ENCODE peak calls at places on chromosomes 7 and 10, in four cellular contexts. E, R, P and U are unnamed samples.

GRCh38 chr7:31493714-31494181 is 20.1 kb upstream of the ITPRID1 start:
- DNase-seq in E (no peak), R (no peak), P (no peak), U (no peak)

GRCh38 chr7:106068538-106068961 is 43.6 kb downstream of the SYPL1 start:
- DNase-seq in P (no peak), E (no peak), R (no peak), U (no peak)

GRCh38 chr10:93221171-93221496 is 147.4 kb downstream of the CYP26A1 start:
- DNase-seq in R (no peak), E (no peak), P (no peak), U (no peak)

GRCh38 chr10:119448579-119449209 is 93.8 kb downstream of the RGS10 start:
- DNase-seq in P (no peak), E (no peak), R (no peak), U (no peak)

GRCh38 chr10:102435529-102436233 is 3.3 kb upstream of the CUEDC2 start:
- DNase-seq in R (no peak), E (no peak), P (no peak), U (no peak)

GRCh38 chr7:50988988-50989387 is 206.3 kb upstream of the GRB10 start:
- DNase-seq in P (no peak), R (no peak), E (no peak), U (no peak)

GRCh38 chr10:123974406-123974805 is 82.8 kb upstream of the CPXM2 start:
- DNase-seq in P (no peak), R (no peak), E (no peak), U (no peak)

GRCh38 chr7:110507832-110508231 is 583.1 kb upstream of the LRRN3 start:
- DNase-seq in E (no peak), P (no peak), R (no peak), U (no peak)

GRCh38 chr7:129657363-129657762 is 45.8 kb downstream of the NRF1 start:
- DNase-seq in P (no peak), R (no peak), E (peak; percentile 49), U (no peak)

GRCh38 chr10:5076615-5077014 is 17.6 kb upstream of the AKR1C3 start:
- DNase-seq in R (no peak), E (no peak), P (no peak), U (no peak)

GRCh38 chr7:42198296-42198695 is 38.7 kb downstream of the GLI3 start:
- DNase-seq in P (no peak), E (no peak), R (no peak), U (no peak)

GRCh38 chr10:116748471-116748870 is 6.1 kb upstream of the HSPA12A start:
- DNase-seq in P (no peak), E (no peak), R (no peak), U (no peak)

GRCh38 chr7:132526111-132526741 is 50.0 kb downstream of the PLXNA4 start:
- DNase-seq in E (no peak), R (no peak), P (no peak), U (no peak)

GRCh38 chr7:130008941-130009847 is 42.0 kb downstream of the ZC3HC1 start:
- DNase-seq in P (no peak), E (no peak), R (no peak), U (no peak)

GRCh38 chr10:22252286-22252800 is 34.5 kb upstream of the EBLN1 start:
- DNase-seq in P (peak; percentile 25), E (peak; percentile 63), R (peak; percentile 64), U (peak; percentile 72)

GRCh38 chr7:158541330-158542010 is 46.2 kb downstream of the PTPRN2 start:
- DNase-seq in P (no peak), E (peak; percentile 46), R (no peak), U (no peak)

GRCh38 chr10:103350522-103351260 is at the start of gene PCGF6:
- DNase-seq in P (peak; percentile 39), R (peak; percentile 52), E (peak; percentile 81), U (peak; percentile 63)

GRCh38 chr10:52092390-52092789 is 221.7 kb upstream of the DKK1 start:
- DNase-seq in E (no peak), R (no peak), P (no peak), U (no peak)

GRCh38 chr10:128040681-128041080 is 85.5 kb downstream of the MKI67 start:
- DNase-seq in P (no peak), R (no peak), E (no peak), U (no peak)

GRCh38 chr10:6995846-6996245 is 415.0 kb downstream of the SFMBT2 start:
- DNase-seq in P (no peak), R (no peak), E (no peak), U (no peak)

GRCh38 chr7:128883622-128884549 is 21.2 kb downstream of the ATP6V1F start:
- DNase-seq in P (peak; percentile 90), E (peak; percentile 79), R (peak; percentile 21), U (peak; percentile 85)

GRCh38 chr7:99141756-99142726 is 1.9 kb downstream of the SMURF1 start:
- DNase-seq in E (peak; percentile 52), P (peak; percentile 9), R (no peak), U (peak; percentile 68)

GRCh38 chr7:119802147-119802546 is 470.8 kb upstream of the KCND2 start:
- DNase-seq in P (no peak), E (no peak), R (no peak), U (no peak)

GRCh38 chr10:46541017-46541661 is 15.3 kb downstream of the GPRIN2 start:
- DNase-seq in P (no peak), E (no peak), R (no peak), U (no peak)

GRCh38 chr7:142459557-142459963 is 201.7 kb upstream of the PRSS58 start:
- DNase-seq in E (peak; percentile 7), R (no peak), P (no peak), U (no peak)

GRCh38 chr7:83096065-83096580 is 66.6 kb downstream of the PCLO start:
- DNase-seq in P (no peak), R (no peak), E (no peak), U (no peak)

GRCh38 chr7:150330211-150330885 is 7.0 kb upstream of the ACTR3C start:
- DNase-seq in E (no peak), R (no peak), P (no peak), U (no peak)

GRCh38 chr10:46542567-46543323 is 13.7 kb downstream of the GPRIN2 start:
- DNase-seq in P (no peak), E (no peak), R (no peak), U (no peak)

GRCh38 chr7:141915565-141915964 is 634 bp upstream of the OR9A4 start:
- DNase-seq in E (no peak), P (no peak), R (no peak), U (no peak)

GRCh38 chr7:114317450-114318098 is 97.0 kb upstream of the FOXP2 start:
- DNase-seq in R (no peak), P (no peak), E (no peak), U (no peak)

GRCh38 chr10:86037096-86037495 is 329.5 kb downstream of the GRID1 start:
- DNase-seq in R (no peak), E (no peak), P (no peak), U (no peak)

GRCh38 chr10:69650589-69651261 is 20.7 kb downstream of the FAM241B start:
- DNase-seq in R (no peak), P (no peak), E (no peak), U (no peak)

GRCh38 chr7:115240242-115240641 is 318.3 kb downstream of the MDFIC start:
- DNase-seq in R (no peak), E (no peak), P (no peak), U (no peak)

GRCh38 chr10:95290801-95291633 is at the start of gene PDLIM1:
- DNase-seq in P (no peak), E (no peak), R (no peak), U (peak; percentile 72)

GRCh38 chr10:45000138-45000763 is 472 bp upstream of the ZNF22 start:
- DNase-seq in R (no peak), P (no peak), E (no peak), U (peak; percentile 92)

GRCh38 chr7:73718438-73718881 is 1.0 kb downstream of the STX1A start:
- DNase-seq in R (no peak), E (no peak), P (no peak), U (no peak)

GRCh38 chr7:105094966-105095365 is 81.0 kb downstream of the KMT2E start:
- DNase-seq in R (no peak), P (no peak), E (no peak), U (no peak)

GRCh38 chr7:73901231-73901822 is 40.4 kb downstream of the TMEM270 start:
- DNase-seq in R (no peak), P (no peak), E (no peak), U (no peak)